ENCODE peak calls at places on chromosomes 3 and 15, in four cellular contexts. K, P, R and A are unnamed samples.
A peak's percentile ranks its signal among the peaks of the same experiment; 100 is the strongest.

GRCh38 chr15:83567318-83567717 is 86.6 kb upstream of the ADAMTSL3 start:
- DNase-seq in K (no peak), P (no peak), R (no peak), A (no peak)

GRCh38 chr3:37391679-37392078 is 217.3 kb upstream of the LRRFIP2 start:
- DNase-seq in K (no peak), P (no peak), R (no peak), A (no peak)

GRCh38 chr15:79682285-79682684 is 214.5 kb downstream of the MTHFS start:
- DNase-seq in K (no peak), P (no peak), R (peak; percentile 34), A (no peak)

GRCh38 chr3:84893211-84893610 is 65.6 kb upstream of the CADM2 start:
- DNase-seq in K (no peak), P (no peak), R (no peak), A (no peak)

GRCh38 chr3:36876181-36876936 is 68.5 kb downstream of the TRANK1 start:
- DNase-seq in K (no peak), P (no peak), R (no peak), A (no peak)

GRCh38 chr3:147383617-147384016 is 22.7 kb downstream of the ZIC4 start:
- DNase-seq in K (no peak), P (no peak), R (no peak), A (no peak)

GRCh38 chr3:41519746-41520145 is 320.4 kb downstream of the CTNNB1 start:
- DNase-seq in K (no peak), P (no peak), R (no peak), A (no peak)

GRCh38 chr3:146091397-146091796 is 69.6 kb downstream of the PLOD2 start:
- DNase-seq in K (no peak), P (no peak), R (no peak), A (no peak)

GRCh38 chr15:33007295-33007855 is 187.1 kb downstream of the FMN1 start:
- DNase-seq in K (no peak), P (peak; percentile 19), R (no peak), A (peak; percentile 51)

GRCh38 chr3:48543271-48543866 is 13.2 kb downstream of the PFKFB4 start:
- DNase-seq in K (no peak), P (no peak), R (peak; percentile 52), A (peak; percentile 87)

GRCh38 chr15:69305204-69305931 is 6.7 kb downstream of the PAQR5 start:
- DNase-seq in K (no peak), P (no peak), R (no peak), A (peak; percentile 70)

GRCh38 chr15:74365619-74366445 is 1.6 kb downstream of the CYP11A1 start:
- DNase-seq in K (no peak), P (no peak), R (peak; percentile 59), A (no peak)

GRCh38 chr3:4928277-4928789 is 50.9 kb upstream of the BHLHE40 start:
- DNase-seq in K (no peak), P (no peak), R (no peak), A (no peak)

GRCh38 chr3:188396251-188396650 is 242.3 kb downstream of the LPP start:
- DNase-seq in K (no peak), P (no peak), R (no peak), A (no peak)

GRCh38 chr3:49199244-49199899 is 28.0 kb downstream of the KLHDC8B start:
- DNase-seq in K (no peak), P (no peak), R (peak; percentile 96), A (no peak)

GRCh38 chr15:62413786-62414185 is 248.7 kb upstream of the C2CD4B start:
- DNase-seq in K (no peak), P (no peak), R (no peak), A (no peak)

GRCh38 chr15:65583701-65584100 is 27.2 kb downstream of the INTS14 start:
- DNase-seq in K (peak; percentile 10), P (no peak), R (no peak), A (peak; percentile 65)

GRCh38 chr15:66364944-66365343 is 8.5 kb upstream of the TIPIN start:
- DNase-seq in K (no peak), P (no peak), R (no peak), A (no peak)

GRCh38 chr15:90126457-90127435 is 24.5 kb upstream of the IDH2 start:
- DNase-seq in K (no peak), P (no peak), R (peak; percentile 67), A (no peak)

GRCh38 chr3:128257632-128258031 is 104.4 kb downstream of the EEFSEC start:
- DNase-seq in K (no peak), P (no peak), R (no peak), A (no peak)

GRCh38 chr3:194964809-194965208 is 279.1 kb downstream of the FAM43A start:
- DNase-seq in K (no peak), P (no peak), R (no peak), A (no peak)

GRCh38 chr3:134079111-134079531 is 49.4 kb upstream of the SLCO2A1 start:
- DNase-seq in K (no peak), P (no peak), R (no peak), A (no peak)

GRCh38 chr3:10015476-10015904 is 10.7 kb upstream of the FANCD2 start:
- DNase-seq in K (no peak), P (no peak), R (peak; percentile 77), A (peak; percentile 80)

GRCh38 chr3:190435618-190436017 is 14.1 kb downstream of the TMEM207 start:
- DNase-seq in K (no peak), P (no peak), R (no peak), A (no peak)

GRCh38 chr3:24047513-24047912 is 102.4 kb downstream of the NR1D2 start:
- DNase-seq in K (no peak), P (no peak), R (no peak), A (no peak)

GRCh38 chr15:89494941-89495637 is 1.3 kb downstream of the RHCG start:
- DNase-seq in K (no peak), P (no peak), R (no peak), A (peak; percentile 32)

GRCh38 chr3:108090701-108091497 is at the start of gene CD47:
- DNase-seq in K (peak; percentile 89), P (peak; percentile 97), R (peak; percentile 98), A (peak; percentile 88)

GRCh38 chr3:108301695-108302404 is 5.5 kb downstream of the HHLA2 start:
- DNase-seq in K (no peak), P (no peak), R (no peak), A (no peak)

GRCh38 chr15:76058714-76059319 is 968 bp upstream of the TMEM266 start:
- DNase-seq in K (no peak), P (peak; percentile 42), R (no peak), A (peak; percentile 13)

GRCh38 chr3:120094776-120095225 is 554 bp upstream of the GSK3B start:
- DNase-seq in K (peak; percentile 98), P (peak; percentile 87), R (peak; percentile 97), A (peak; percentile 100)

GRCh38 chr15:69093127-69093526 is 67.3 kb upstream of the GLCE start:
- DNase-seq in K (no peak), P (no peak), R (no peak), A (no peak)

GRCh38 chr3:171704002-171704401 is 106.3 kb downstream of the PLD1 start:
- DNase-seq in K (no peak), P (peak; percentile 38), R (no peak), A (peak; percentile 35)

GRCh38 chr3:153547984-153548383 is 386.0 kb downstream of the RAP2B start:
- DNase-seq in K (no peak), P (no peak), R (no peak), A (no peak)

GRCh38 chr15:48559270-48559669 is 86.2 kb downstream of the FBN1 start:
- DNase-seq in K (no peak), P (no peak), R (no peak), A (peak; percentile 10)

GRCh38 chr3:187208159-187208558 is 10.9 kb downstream of the RTP1 start:
- DNase-seq in K (no peak), P (no peak), R (no peak), A (no peak)

GRCh38 chr15:100729461-100729860 is 127.1 kb downstream of the ASB7 start:
- DNase-seq in K (no peak), P (no peak), R (no peak), A (no peak)

GRCh38 chr15:59380902-59381610 is 8.4 kb upstream of the MYO1E start:
- DNase-seq in K (no peak), P (no peak), R (no peak), A (no peak)